ENCODE peak calls at places on chromosomes 5 and 9, in four cellular contexts. Z is WTC11, M is HEK293T, L is K562. V is an unnamed sample.

GRCh38 chr5:79050513-79050912 is 19.0 kb downstream of the DMGDH start:
- DNase-seq in Z (no peak), M (no peak), L (no peak), V (peak)

GRCh38 chr5:1187950-1188334 is 13.5 kb upstream of the SLC6A19 start:
- DNase-seq in Z (no peak), M (no peak), L (no peak), V (no peak)

GRCh38 chr9:124214596-124215550 is 42.9 kb upstream of the NEK6 start:
- DNase-seq in Z (no peak), M (no peak), L (no peak), V (no peak)

GRCh38 chr5:43243270-43243669 is 51.2 kb downstream of the NIM1K start:
- DNase-seq in Z (no peak), M (no peak), L (no peak), V (no peak)

GRCh38 chr9:6929428-6929827 is 171.7 kb downstream of the KDM4C start:
- DNase-seq in Z (no peak), M (no peak), L (no peak), V (no peak)

GRCh38 chr9:126916909-126917308 is 2.3 kb downstream of the RALGPS1 start:
- DNase-seq in Z (peak), M (peak), L (no peak), V (peak)

GRCh38 chr9:111944467-111944866 is 47.9 kb downstream of the UGCG start:
- DNase-seq in Z (no peak), M (no peak), L (no peak), V (no peak)

GRCh38 chr5:161230222-161230621 is 316.3 kb downstream of the GABRB2 start:
- DNase-seq in Z (peak), M (no peak), L (no peak), V (no peak)

GRCh38 chr5:52863715-52864114 is 76.0 kb downstream of the ITGA1 start:
- DNase-seq in Z (no peak), M (no peak), L (no peak), V (no peak)

GRCh38 chr5:16869821-16870796 is 66.0 kb downstream of the MYO10 start:
- DNase-seq in Z (no peak), M (no peak), L (no peak), V (no peak)

GRCh38 chr9:3830296-3830695 is 304.5 kb upstream of the RFX3 start:
- DNase-seq in Z (no peak), M (no peak), L (no peak), V (no peak)

GRCh38 chr5:110753620-110754019 is 14.8 kb downstream of the SLC25A46 start:
- DNase-seq in Z (no peak), M (no peak), L (no peak), V (no peak)

GRCh38 chr5:81140942-81141341 is 92.2 kb upstream of the CKMT2 start:
- DNase-seq in Z (no peak), M (no peak), L (no peak), V (no peak)

GRCh38 chr5:150487199-150488061 is 20.5 kb upstream of the NDST1 start:
- DNase-seq in Z (no peak), M (no peak), L (no peak), V (peak)

GRCh38 chr5:88144219-88145040 is 124.2 kb downstream of the TMEM161B start:
- DNase-seq in Z (peak), M (no peak), L (no peak), V (no peak)

GRCh38 chr5:2132497-2132847 is 249.7 kb upstream of the IRX4 start:
- DNase-seq in Z (no peak), M (no peak), L (no peak), V (no peak)

GRCh38 chr9:71544464-71544863 is 223.8 kb downstream of the CEMIP2 start:
- DNase-seq in Z (no peak), M (no peak), L (no peak), V (no peak)

GRCh38 chr5:31638286-31638685 is 645 bp upstream of the PDZD2 start:
- DNase-seq in Z (no peak), M (no peak), L (no peak), V (no peak)

GRCh38 chr5:35736280-35736679 is 118.6 kb downstream of the SPEF2 start:
- DNase-seq in Z (no peak), M (no peak), L (no peak), V (no peak)

GRCh38 chr5:119269061-119269579 is 86.7 kb upstream of the TNFAIP8 start:
- DNase-seq in Z (peak), M (no peak), L (peak), V (peak)

GRCh38 chr5:45334939-45335338 is 361.2 kb downstream of the HCN1 start:
- DNase-seq in Z (no peak), M (no peak), L (no peak), V (no peak)

GRCh38 chr5:45335978-45336377 is 360.2 kb downstream of the HCN1 start:
- DNase-seq in Z (no peak), M (no peak), L (no peak), V (no peak)

GRCh38 chr5:45335346-45335745 is 360.8 kb downstream of the HCN1 start:
- DNase-seq in Z (no peak), M (no peak), L (no peak), V (no peak)

GRCh38 chr5:45336464-45336863 is 359.7 kb downstream of the HCN1 start:
- DNase-seq in Z (no peak), M (no peak), L (no peak), V (no peak)
- TF ChIP-seq ELF4 in Z (no peak), M (no peak), L (no peak), V (no peak)

GRCh38 chr9:79185866-79186265 is 385.9 kb upstream of the TLE4 start:
- DNase-seq in Z (no peak), M (no peak), L (no peak), V (no peak)
- TF ChIP-seq ELF4 in Z (no peak), M (no peak), L (no peak), V (no peak)

GRCh38 chr5:137365126-137365865 is 133.8 kb downstream of the SPOCK1 start:
- DNase-seq in Z (no peak), M (no peak), L (no peak), V (no peak)

GRCh38 chr5:137360607-137361006 is 138.5 kb downstream of the SPOCK1 start:
- DNase-seq in Z (no peak), M (no peak), L (no peak), V (no peak)

GRCh38 chr5:137359941-137360340 is 139.2 kb downstream of the SPOCK1 start:
- DNase-seq in Z (no peak), M (no peak), L (no peak), V (no peak)

GRCh38 chr5:137357436-137357835 is 141.7 kb downstream of the SPOCK1 start:
- DNase-seq in Z (no peak), M (no peak), L (no peak), V (no peak)

GRCh38 chr5:137361275-137361674 is 137.9 kb downstream of the SPOCK1 start:
- DNase-seq in Z (no peak), M (no peak), L (no peak), V (no peak)
- TF ChIP-seq ELF4 in Z (no peak), M (no peak), L (no peak), V (no peak)

GRCh38 chr5:75435101-75435500 is 76.3 kb downstream of the CERT1 start:
- DNase-seq in Z (no peak), M (no peak), L (no peak), V (no peak)
- TF ChIP-seq ELF4 in Z (no peak), M (no peak), L (no peak), V (no peak)

GRCh38 chr5:123371575-123372179 is 51.5 kb downstream of the CEP120 start:
- DNase-seq in Z (peak), M (peak), L (peak), V (peak)
- TF ChIP-seq ELF4 in Z (no peak), M (no peak), L (no peak), V (no peak)

DNA sequence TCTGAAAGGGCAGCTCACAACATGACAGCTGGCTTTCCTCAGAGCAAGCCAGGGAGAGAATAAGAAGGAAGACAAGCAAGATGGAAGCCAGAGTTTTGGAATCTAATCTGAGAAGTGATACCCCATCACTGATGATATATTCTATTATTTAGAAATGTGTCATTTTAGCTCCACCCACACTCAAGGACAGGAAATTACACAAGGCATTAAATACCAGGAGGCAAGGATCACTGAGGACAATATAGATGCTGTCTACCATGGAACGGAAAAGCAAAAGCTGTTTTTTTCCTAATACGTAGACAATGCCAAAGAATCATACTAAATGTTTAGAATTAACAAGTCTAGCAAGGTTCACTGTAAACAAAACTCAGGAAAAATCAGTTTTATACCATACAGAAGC is 104.8 kb downstream of the DEPDC1B start:
- DNase-seq in Z (no peak), M (no peak), L (no peak), V (no peak)
- TF ChIP-seq ELF4 in Z (no peak), M (no peak), L (no peak), V (no peak)